ENCODE peak calls at places on chromosomes 1 and 21, in six cellular contexts. Y, H, J, W, G and M are unnamed samples.

GRCh38 chr1:28178690-28179485 is 2.4 kb upstream of the PTAFR start:
- DNase-seq in J (no peak), W (no peak), G (no peak), Y (no peak), H (no peak), M (no peak)

GRCh38 chr1:25644962-25645361 is 28.4 kb downstream of the MAN1C1 start:
- DNase-seq in H (no peak), W (no peak), Y (no peak), G (peak), J (no peak), M (no peak)

GRCh38 chr1:17248781-17249180 is at the start of gene PADI3:
- DNase-seq in H (no peak), G (peak), W (no peak), J (no peak), Y (no peak), M (no peak)

GRCh38 chr1:150309758-150310495 is 11.4 kb upstream of the PRPF3 start:
- DNase-seq in G (no peak), Y (no peak), W (no peak), H (no peak), J (no peak), M (no peak)

GRCh38 chr1:214280386-214281029 is 451 bp upstream of the SMYD2 start:
- DNase-seq in H (peak), G (peak), Y (no peak), J (no peak), W (peak), M (no peak)

GRCh38 chr1:57845041-57845440 is 421.2 kb upstream of the DAB1 start:
- DNase-seq in W (peak), J (no peak), Y (no peak), H (no peak), G (no peak), M (no peak)

GRCh38 chr1:248730507-248731335 is 24.8 kb downstream of the LYPD8 start:
- DNase-seq in H (no peak), Y (peak), G (no peak), J (no peak), W (no peak), M (no peak)

GRCh38 chr1:179310271-179310670 is 16.7 kb downstream of the SOAT1 start:
- DNase-seq in Y (no peak), J (no peak), G (no peak), W (peak), H (no peak), M (no peak)

GRCh38 chr1:54975709-54976108 is 4.7 kb upstream of the TMEM61 start:
- DNase-seq in W (no peak), Y (no peak), G (no peak), J (no peak), H (no peak), M (no peak)

GRCh38 chr1:26761217-26761616 is 26.5 kb upstream of the PIGV start:
- DNase-seq in G (no peak), H (no peak), Y (no peak), J (no peak), W (no peak), M (no peak)

GRCh38 chr21:36504067-36505058 is 24.4 kb upstream of the CLDN14 start:
- DNase-seq in Y (peak), H (peak), J (no peak), G (no peak), W (peak), M (peak)

GRCh38 chr1:223531742-223532341 is 133.7 kb downstream of the CAPN8 start:
- DNase-seq in H (peak), W (peak), J (peak), Y (peak), G (peak), M (peak)